ENCODE peak calls at places on chromosomes 12 and 14, in seven cellular contexts. D is uterus, V is IMR-90, K is fibroblast of villous mesenchyme, N is prostate gland, S is adipocyte, R is fibroblast of lung. E is an unnamed sample.

GRCh38 chr14:91105673-91106072 is 8.2 kb upstream of the DGLUCY start:
- DNase-seq in R (no peak), S (no peak), D (no peak), N (no peak), V (peak; percentile 24), K (no peak), E (no peak)

GRCh38 chr12:93318720-93319522 is 58.8 kb upstream of the NUDT4 start:
- DNase-seq in K (no peak), D (no peak), S (peak; percentile 43), N (no peak), V (no peak), R (no peak), E (no peak)

GRCh38 chr14:91284791-91285548 is 40.5 kb upstream of the GPR68 start:
- DNase-seq in D (peak; percentile 65), N (no peak), S (no peak), K (peak; percentile 72), V (no peak), R (peak; percentile 8), E (no peak)

GRCh38 chr12:64720884-64721283 is 38.3 kb downstream of the GNS start:
- DNase-seq in R (no peak), N (no peak), K (no peak), V (no peak), S (no peak), D (no peak), E (no peak)

GRCh38 chr12:76030378-76031080 is 1.0 kb downstream of the PHLDA1 start:
- DNase-seq in D (peak; percentile 37), R (peak; percentile 57), N (peak; percentile 23), V (peak; percentile 52), S (peak; percentile 55), K (peak; percentile 55), E (no peak)

GRCh38 chr14:57392830-57393229 is 2.4 kb downstream of the NAA30 start:
- DNase-seq in N (no peak), D (no peak), R (no peak), S (no peak), V (no peak), K (no peak), E (no peak)

GRCh38 chr12:45729233-45730115 is at the start of gene ARID2:
- DNase-seq in V (peak; percentile 67), D (peak; percentile 68), N (peak; percentile 60), S (peak; percentile 84), K (peak; percentile 75), R (peak; percentile 68), E (no peak)

GRCh38 chr12:113091506-113091905 is 35.0 kb downstream of the DTX1 start:
- DNase-seq in D (no peak), R (no peak), N (no peak), K (no peak), S (no peak), V (no peak), E (no peak)

GRCh38 chr12:5789469-5789968 is 155.5 kb downstream of the ANO2 start:
- DNase-seq in S (peak; percentile 56), K (peak; percentile 21), N (no peak), V (no peak), D (no peak), R (peak; percentile 49), E (no peak)

GRCh38 chr12:13950502-13950901 is 30.9 kb downstream of the GRIN2B start:
- DNase-seq in S (no peak), D (no peak), V (no peak), R (no peak), N (no peak), K (no peak), E (no peak)

GRCh38 chr12:11668611-11669010 is 19.1 kb downstream of the ETV6 start:
- DNase-seq in R (no peak), N (no peak), D (no peak), K (no peak), V (no peak), S (no peak), E (no peak)

GRCh38 chr12:50219544-50219943 is 52.4 kb upstream of the CERS5 start:
- DNase-seq in D (no peak), N (no peak), K (no peak), R (no peak), S (no peak), V (no peak), E (no peak)
- H3K4me3 ChIP-seq in D (peak overlapping the region; percentile 43), N (no peak overlapping the region), K (peak overlapping the region; percentile 91), R (peak overlapping the region; percentile 99), S (peak overlapping the region; percentile 94), V (peak overlapping the region; percentile 75), E (peak overlapping the region; percentile 66)

GRCh38 chr12:8034802-8035201 is 2.3 kb downstream of the FOXJ2 start:
- DNase-seq in S (peak; percentile 26), V (no peak), N (no peak), R (peak; percentile 15), D (no peak), K (peak; percentile 22), E (no peak)
- H3K4me3 ChIP-seq in S (peak overlapping the region; percentile 96), V (peak overlapping the region; percentile 84), N (no peak overlapping the region), R (peak overlapping the region; percentile 88), D (peak overlapping the region; percentile 95), K (peak overlapping the region; percentile 95), E (peak overlapping the region; percentile 89)

GRCh38 chr12:131735153-131735456 is 24.2 kb downstream of the SFSWAP start:
- DNase-seq in S (no peak), D (no peak), K (no peak), N (no peak), R (no peak), V (no peak), E (no peak)
- H3K4me3 ChIP-seq in S (no peak overlapping the region), D (no peak overlapping the region), K (no peak overlapping the region), N (no peak overlapping the region), R (no peak overlapping the region), V (no peak overlapping the region), E (no peak overlapping the region)

DNA sequence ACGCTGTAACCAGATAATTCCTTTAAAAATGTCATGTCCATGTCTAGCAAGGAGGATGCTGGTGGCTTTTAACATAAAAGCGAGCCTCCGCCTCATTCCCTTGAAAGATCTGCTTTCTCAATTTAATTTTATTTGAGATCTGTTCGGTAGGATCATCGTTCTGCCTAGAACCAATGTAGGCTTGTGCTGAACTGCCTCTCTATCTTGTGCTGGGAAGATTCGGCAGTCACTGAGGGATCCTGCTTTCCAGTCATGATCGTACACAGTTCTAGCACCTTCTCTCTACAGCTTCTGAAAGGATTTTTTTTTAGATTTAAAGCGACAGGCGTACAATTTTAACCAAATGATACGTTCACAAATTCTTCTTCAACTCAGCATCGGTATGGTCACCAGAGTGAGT is 54.3 kb downstream of the PEBP1 start:
- DNase-seq in S (peak; percentile 55), R (peak; percentile 51), K (peak; percentile 52), D (no peak), N (no peak), V (peak; percentile 30), E (no peak)
- H3K4me3 ChIP-seq in S (peak overlapping the region; percentile 81), R (peak overlapping the region; percentile 67), K (peak overlapping the region; percentile 58), D (peak overlapping the region; percentile 33), N (peak overlapping the region; percentile 18), V (peak overlapping the region; percentile 56), E (peak overlapping the region; percentile 41)

GRCh38 chr12:130602251-130602650 is 113.8 kb downstream of the RIMBP2 start:
- DNase-seq in D (no peak), V (no peak), K (no peak), S (no peak), R (no peak), N (no peak), E (no peak)
- H3K4me3 ChIP-seq in D (no peak overlapping the region), V (no peak overlapping the region), K (no peak overlapping the region), S (no peak overlapping the region), R (no peak overlapping the region), N (no peak overlapping the region), E (no peak overlapping the region)

DNA sequence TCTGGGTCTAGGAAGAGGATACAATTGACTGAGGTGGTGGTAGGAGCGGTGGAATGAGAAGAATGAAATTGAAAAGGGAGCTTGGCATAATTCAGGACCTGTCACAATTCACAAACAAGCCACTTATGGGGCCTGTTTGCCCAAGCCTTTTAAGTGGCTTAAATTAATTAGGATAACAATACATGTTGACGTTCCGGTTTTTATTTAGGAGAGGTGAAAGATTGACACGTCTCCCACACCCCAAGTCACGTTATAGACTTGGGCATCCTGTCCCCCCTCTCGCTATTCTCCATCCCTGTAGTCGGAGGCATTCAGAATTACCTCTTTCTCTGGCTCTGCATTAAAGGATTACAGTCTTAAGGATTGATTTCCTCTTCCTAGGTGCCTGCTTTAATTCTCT is 954 bp upstream of the CALCOCO1 start:
- DNase-seq in V (no peak), K (no peak), D (no peak), R (no peak), S (no peak), N (no peak), E (no peak)
- H3K4me3 ChIP-seq in V (peak overlapping the region; percentile 77), K (no peak overlapping the region), D (no peak overlapping the region), R (peak overlapping the region; percentile 69), S (peak overlapping the region; percentile 94), N (no peak overlapping the region), E (no peak overlapping the region)

GRCh38 chr12:54054442-54055332 is 1.1 kb downstream of the HOXC4 start:
- DNase-seq in N (no peak), K (no peak), D (no peak), V (no peak), R (no peak), S (no peak), E (no peak)
- H3K4me3 ChIP-seq in N (no peak overlapping the region), K (peak overlapping the region; percentile 45), D (no peak overlapping the region), V (no peak overlapping the region), R (peak overlapping the region; percentile 85), S (no peak overlapping the region), E (peak overlapping the region; percentile 34)